ENCODE peak calls at places on chromosome 9, in six cellular contexts. F is HCT116, E is H1, K is SK-N-SH, C is K562, Z is GM12878. H is an unnamed sample.

GRCh38 chr9:121684381-121685145 is 33.1 kb downstream of the DAB2IP start:
- DNase-seq in Z (no peak), E (no peak), C (peak), F (no peak), K (peak), H (no peak)

GRCh38 chr9:130692365-130692764 is 1.2 kb upstream of the EXOSC2 start:
- DNase-seq in F (no peak), Z (no peak), C (no peak), K (peak), E (peak), H (no peak)

GRCh38 chr9:33719581-33720374 is 75.6 kb upstream of the PRSS3 start:
- DNase-seq in F (no peak), E (no peak), K (peak), Z (no peak), C (peak), H (no peak)

GRCh38 chr9:109497193-109498165 is 628 bp downstream of the PTPN3 start:
- DNase-seq in E (no peak), F (no peak), K (peak), C (no peak), Z (no peak), H (no peak)

GRCh38 chr9:118529210-118529609 is 825.0 kb downstream of the TLR4 start:
- DNase-seq in K (no peak), C (no peak), Z (no peak), E (no peak), F (no peak), H (no peak)

GRCh38 chr9:107309271-107309670 is 26.2 kb downstream of the RAD23B start:
- DNase-seq in E (no peak), K (no peak), F (no peak), C (no peak), Z (peak), H (no peak)

GRCh38 chr9:103068666-103069207 is 73.6 kb downstream of the CYLC2 start:
- DNase-seq in E (no peak), K (no peak), C (no peak), Z (no peak), F (no peak), H (no peak)

GRCh38 chr9:69476797-69477196 is 151.8 kb downstream of the ENTREP1 start:
- DNase-seq in E (no peak), Z (no peak), K (no peak), F (no peak), C (no peak), H (no peak)

GRCh38 chr9:33880562-33881089 is 63.7 kb downstream of the UBE2R2 start:
- DNase-seq in Z (no peak), K (no peak), E (peak), F (no peak), C (peak), H (no peak)

GRCh38 chr9:104841601-104842106 is 77.7 kb downstream of the NIPSNAP3B start:
- DNase-seq in K (no peak), C (no peak), E (no peak), F (no peak), Z (no peak), H (no peak)

GRCh38 chr9:6759114-6759977 is 1.6 kb downstream of the KDM4C start:
- DNase-seq in F (peak), K (peak), Z (peak), C (no peak), E (no peak), H (no peak)

GRCh38 chr9:7237473-7238243 is 479.9 kb downstream of the KDM4C start:
- DNase-seq in F (no peak), C (no peak), E (no peak), K (no peak), Z (no peak), H (no peak)

GRCh38 chr9:105290401-105290800 is 46.0 kb downstream of the SLC44A1 start:
- DNase-seq in C (no peak), E (no peak), Z (no peak), K (no peak), F (no peak), H (no peak)

GRCh38 chr9:6230037-6230778 is 14.6 kb downstream of the IL33 start:
- DNase-seq in Z (no peak), C (no peak), F (no peak), E (no peak), K (no peak), H (no peak)

GRCh38 chr9:122228906-122229837 is at the start of gene LHX6:
- DNase-seq in E (no peak), F (no peak), K (peak), C (peak), Z (no peak), H (no peak)

GRCh38 chr9:121888438-121888775 is 204.7 kb downstream of the TTLL11 start:
- DNase-seq in C (no peak), F (no peak), K (no peak), E (no peak), Z (no peak), H (no peak)

GRCh38 chr9:124438091-124438490 is 12.2 kb upstream of the ADGRD2 start:
- DNase-seq in Z (no peak), F (no peak), K (no peak), C (no peak), E (no peak), H (no peak)

GRCh38 chr9:106883626-106884190 is 20.7 kb downstream of the ZNF462 start:
- DNase-seq in C (no peak), Z (no peak), E (no peak), K (no peak), F (no peak), H (no peak)

GRCh38 chr9:115591584-115591984 is 473.6 kb upstream of the TNC start:
- DNase-seq in K (peak), Z (peak), C (peak), F (peak), E (peak), H (peak)

GRCh38 chr9:77092536-77092935 is 73.1 kb downstream of the FOXB2 start:
- DNase-seq in Z (no peak), E (no peak), F (no peak), C (no peak), K (no peak), H (no peak)

GRCh38 chr9:3824589-3824988 is 298.8 kb upstream of the RFX3 start:
- DNase-seq in E (no peak), C (no peak), F (no peak), Z (no peak), K (no peak), H (no peak)

GRCh38 chr9:26369096-26369495 is 523.5 kb downstream of the CAAP1 start:
- DNase-seq in K (no peak), Z (no peak), F (no peak), C (no peak), E (no peak), H (no peak)

GRCh38 chr9:84691634-84692033 is 22.1 kb downstream of the NTRK2 start:
- DNase-seq in K (no peak), E (no peak), Z (no peak), F (no peak), C (no peak), H (no peak)

GRCh38 chr9:96122756-96123155 is 179.2 kb downstream of the HSD17B3 start:
- DNase-seq in C (no peak), K (no peak), F (no peak), E (no peak), Z (no peak), H (no peak)

GRCh38 chr9:128011071-128011817 is 30.5 kb upstream of the EEIG1 start:
- DNase-seq in C (peak), Z (no peak), K (no peak), F (no peak), E (no peak), H (no peak)

GRCh38 chr9:133238851-133239532 is 29.9 kb upstream of the OBP2B start:
- DNase-seq in K (peak), F (peak), C (peak), E (peak), Z (no peak), H (peak)

GRCh38 chr9:128192601-128193371 is 1.4 kb upstream of the CIZ1 start:
- DNase-seq in F (peak), K (peak), C (peak), E (peak), Z (no peak), H (peak)

GRCh38 chr9:89915187-89915586 is 310.4 kb downstream of the GADD45G start:
- DNase-seq in Z (no peak), C (no peak), E (no peak), K (no peak), F (no peak), H (no peak)

DNA sequence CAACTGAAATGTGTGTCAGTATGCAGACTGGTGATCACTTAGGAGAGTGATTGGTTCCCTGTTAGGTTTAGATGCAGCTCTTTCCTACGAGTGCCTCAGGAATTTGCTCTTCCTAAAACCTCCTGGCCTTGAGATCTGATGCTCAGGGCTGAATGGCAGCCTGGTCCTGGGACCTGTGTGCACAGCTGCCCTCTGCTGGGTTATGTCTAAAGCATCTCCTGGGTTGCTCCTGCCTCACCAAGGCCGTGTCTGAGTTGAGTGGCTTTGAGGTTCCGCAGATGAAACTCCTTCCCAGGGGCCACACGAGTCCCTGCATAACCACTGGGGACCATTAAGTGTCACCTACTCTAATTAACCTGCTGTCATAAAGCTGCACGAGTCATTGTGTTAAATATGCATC is 59.5 kb downstream of the MVB12B start:
- DNase-seq in C (no peak), K (no peak), Z (no peak), F (no peak), E (no peak), H (no peak)
- TF ChIP-seq SIN3A in C (no peak), K (no peak), Z (no peak), F (no peak), E (no peak), H (no peak)

GRCh38 chr9:87613265-87614111 is 112.4 kb upstream of the CTSL start:
- DNase-seq in F (no peak), E (no peak), C (no peak), K (no peak), Z (peak), H (no peak)

GRCh38 chr9:87612536-87612935 is 113.4 kb upstream of the CTSL start:
- DNase-seq in K (no peak), Z (no peak), E (no peak), F (no peak), C (no peak), H (no peak)

GRCh38 chr9:87615547-87616148 is 110.3 kb upstream of the CTSL start:
- DNase-seq in Z (no peak), E (no peak), F (no peak), C (no peak), K (no peak), H (no peak)

GRCh38 chr9:87610200-87611155 is 112.8 kb downstream of the DAPK1 start:
- DNase-seq in E (no peak), F (no peak), K (no peak), Z (no peak), C (no peak), H (no peak)

GRCh38 chr9:87614402-87614801 is 111.5 kb upstream of the CTSL start:
- DNase-seq in F (no peak), C (no peak), K (no peak), Z (no peak), E (no peak), H (no peak)
- TF ChIP-seq SIN3A in F (no peak), C (no peak), K (no peak), Z (no peak), E (no peak), H (no peak)

DNA sequence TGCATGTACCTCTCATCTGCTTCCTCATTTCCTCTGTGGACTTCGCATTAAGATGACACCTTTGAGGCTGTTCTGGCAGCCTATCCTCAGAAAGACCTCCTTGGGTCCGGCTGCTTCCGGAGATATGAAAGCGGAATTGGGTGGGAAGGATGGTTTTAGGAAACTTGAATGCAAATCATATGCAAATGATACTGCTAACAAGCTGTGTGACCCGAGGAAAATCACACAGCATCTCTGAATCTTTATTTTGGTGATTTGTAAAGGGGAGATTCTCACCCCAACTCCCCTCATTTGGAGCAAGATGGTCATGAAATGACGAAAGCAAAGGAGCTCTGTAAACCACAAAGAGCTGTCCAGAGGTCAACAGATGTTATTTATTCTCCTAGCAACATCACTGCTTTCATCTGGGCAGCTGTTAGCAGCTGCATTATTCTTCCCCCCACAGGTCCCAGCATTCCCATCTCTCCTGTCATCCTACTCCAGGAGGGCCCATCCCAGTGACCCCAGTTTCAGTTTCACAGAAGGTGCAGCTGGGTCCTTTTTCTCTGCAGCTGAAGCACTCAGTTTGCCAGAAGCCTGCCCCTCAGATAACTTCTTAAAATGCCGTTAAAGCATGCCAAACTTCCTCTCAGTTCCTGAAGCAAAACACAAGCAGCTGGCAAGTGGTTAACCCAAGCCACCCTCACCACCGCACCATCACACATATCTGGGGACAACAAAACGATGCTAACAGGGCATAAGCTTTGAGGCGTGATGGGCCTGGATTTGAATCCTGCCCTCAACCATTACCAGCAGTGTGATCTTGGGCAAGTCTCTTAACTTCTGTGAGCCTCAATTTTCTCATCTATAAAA is 269.6 kb downstream of the SEC61B start:
- DNase-seq in F (no peak), E (no peak), C (no peak), Z (peak), K (no peak), H (no peak)
- TF ChIP-seq SIN3A in F (no peak), E (no peak), C (no peak), Z (no peak), K (no peak), H (no peak)

DNA sequence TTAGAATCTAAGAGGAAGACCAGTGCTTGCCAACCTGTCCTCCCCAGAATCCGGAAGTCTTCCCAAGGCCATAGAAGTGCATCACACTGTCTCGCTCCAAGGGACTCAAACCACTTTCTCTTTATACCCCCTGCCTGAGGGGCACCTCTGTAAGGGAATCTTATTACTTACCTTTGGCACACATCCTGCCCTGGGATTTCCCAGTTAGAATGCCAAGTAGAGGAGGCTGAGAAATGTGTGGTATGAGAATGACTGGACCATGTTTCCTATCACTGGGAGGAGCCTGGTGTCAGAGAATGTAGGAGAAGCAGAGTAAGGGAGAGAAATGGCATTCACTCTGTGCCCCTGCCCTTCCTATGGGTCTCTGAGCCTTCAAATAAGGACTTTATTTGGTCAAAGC is 85.8 kb downstream of the AOPEP start:
- DNase-seq in E (no peak), C (no peak), K (no peak), Z (no peak), F (no peak), H (no peak)
- TF ChIP-seq SIN3A in E (no peak), C (no peak), K (no peak), Z (no peak), F (no peak), H (no peak)

GRCh38 chr9:136328011-136328621 is 777 bp downstream of the GPSM1 start:
- DNase-seq in C (no peak), E (no peak), F (no peak), K (peak), Z (no peak), H (no peak)

GRCh38 chr9:136328622-136329041 is 1.3 kb downstream of the GPSM1 start:
- DNase-seq in F (no peak), Z (no peak), C (no peak), E (no peak), K (peak), H (no peak)

GRCh38 chr9:136326777-136327312 is 494 bp upstream of the GPSM1 start:
- DNase-seq in F (no peak), C (no peak), E (no peak), K (no peak), Z (no peak), H (no peak)

GRCh38 chr9:136326061-136326776 is 1.1 kb upstream of the GPSM1 start:
- DNase-seq in F (no peak), Z (no peak), E (no peak), C (no peak), K (peak), H (no peak)

GRCh38 chr9:136327313-136327971 is at the start of gene GPSM1:
- DNase-seq in Z (no peak), K (peak), F (no peak), E (no peak), C (peak), H (no peak)
- TF ChIP-seq SIN3A in Z (no peak), K (peak), F (no peak), E (no peak), C (no peak), H (no peak)

GRCh38 chr9:116646661-116647514 is 40.2 kb upstream of the TRIM32 start:
- DNase-seq in Z (no peak), K (peak), C (peak), E (no peak), F (peak), H (no peak)
- TF ChIP-seq SIN3A in Z (no peak), K (no peak), C (no peak), E (no peak), F (no peak), H (no peak)

DNA sequence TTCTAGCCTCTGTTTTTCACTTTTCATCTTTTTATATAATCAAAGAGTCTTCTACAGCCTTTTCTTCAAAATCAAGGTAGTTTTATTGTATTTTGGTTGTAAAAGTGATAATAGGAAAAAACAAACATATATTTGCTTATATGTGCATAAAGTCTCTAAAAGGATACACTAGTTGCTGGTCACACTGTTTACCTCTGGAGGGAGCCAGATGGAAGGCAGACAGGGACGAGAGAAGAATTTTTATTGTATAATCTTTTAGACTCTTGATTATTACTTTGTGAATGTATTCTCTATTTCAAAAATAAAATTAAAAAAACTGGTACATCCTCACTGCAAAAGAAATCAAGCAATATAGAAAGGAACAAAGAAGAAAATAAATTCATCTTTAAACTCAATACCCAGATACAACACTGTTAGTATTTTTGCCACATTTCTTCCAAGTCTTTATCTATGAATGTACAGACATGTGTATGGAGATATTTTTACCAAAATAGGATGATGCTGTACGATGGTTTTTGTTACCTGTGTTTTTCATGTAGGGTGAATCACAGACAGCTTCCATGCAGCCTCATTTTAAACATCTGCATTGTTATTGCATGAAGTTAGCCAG is 6.1 kb upstream of the RNF183 start:
- DNase-seq in F (peak), Z (no peak), C (peak), E (no peak), K (peak), H (no peak)
- TF ChIP-seq SIN3A in F (no peak), Z (no peak), C (no peak), E (no peak), K (no peak), H (no peak)

H was measured in Panc1.